ENCODE peak calls at places on chromosomes 13 and 19, in seven cellular contexts. J is body of pancreas, P is aorta, O is cardiac muscle cell, X is uterus, E is ovary, G is Panc1. F is an unnamed sample. For H3K4me1, the result is how much of the 10 kb centered on the place peaks cover.

GRCh38 chr19:46784262-46785053 is 3.9 kb downstream of the SLC1A5 start:
- DNase-seq in G (no peak), E (peak), J (peak), O (peak), X (peak), P (peak), F (peak)

GRCh38 chr19:58477130-58477529 is 978 bp downstream of the ZNF446 start:
- DNase-seq in J (no peak), O (no peak), E (no peak), X (no peak), G (no peak), P (no peak), F (no peak)

GRCh38 chr13:44136693-44137268 is 236.8 kb upstream of the SERP2 start:
- DNase-seq in O (no peak), E (no peak), G (no peak), P (no peak), J (no peak), X (no peak), F (no peak)

GRCh38 chr19:18605546-18606280 is 886 bp downstream of the CRLF1 start:
- DNase-seq in X (no peak), G (no peak), O (no peak), P (no peak), E (no peak), J (no peak), F (peak)

GRCh38 chr19:13006431-13007281 is 11.4 kb downstream of the NFIX start:
- DNase-seq in J (no peak), E (peak), P (no peak), X (peak), G (no peak), O (no peak), F (no peak)

GRCh38 chr19:46515879-46516350 is 20.2 kb upstream of the PNMA8B start:
- DNase-seq in X (no peak), O (peak), J (no peak), E (no peak), P (no peak), G (no peak), F (peak)

GRCh38 chr13:80050252-80050651 is 290.7 kb downstream of the SPRY2 start:
- DNase-seq in X (no peak), J (no peak), E (no peak), O (peak), P (no peak), G (no peak), F (no peak)

GRCh38 chr13:59790626-59791025 is 373.1 kb downstream of the DIAPH3 start:
- DNase-seq in E (no peak), J (no peak), X (no peak), G (no peak), O (peak), P (no peak), F (peak)

GRCh38 chr19:1854542-1855039 is 6.3 kb upstream of the REXO1 start:
- DNase-seq in G (no peak), X (no peak), J (no peak), E (no peak), P (no peak), O (no peak), F (no peak)

GRCh38 chr13:39918837-39919236 is 263.4 kb downstream of the COG6 start:
- DNase-seq in X (no peak), G (no peak), P (no peak), E (no peak), J (no peak), O (peak), F (no peak)

GRCh38 chr19:911197-912033 is 1.6 kb downstream of the R3HDM4 start:
- DNase-seq in O (no peak), P (peak), J (no peak), X (no peak), G (no peak), E (no peak), F (no peak)

DNA sequence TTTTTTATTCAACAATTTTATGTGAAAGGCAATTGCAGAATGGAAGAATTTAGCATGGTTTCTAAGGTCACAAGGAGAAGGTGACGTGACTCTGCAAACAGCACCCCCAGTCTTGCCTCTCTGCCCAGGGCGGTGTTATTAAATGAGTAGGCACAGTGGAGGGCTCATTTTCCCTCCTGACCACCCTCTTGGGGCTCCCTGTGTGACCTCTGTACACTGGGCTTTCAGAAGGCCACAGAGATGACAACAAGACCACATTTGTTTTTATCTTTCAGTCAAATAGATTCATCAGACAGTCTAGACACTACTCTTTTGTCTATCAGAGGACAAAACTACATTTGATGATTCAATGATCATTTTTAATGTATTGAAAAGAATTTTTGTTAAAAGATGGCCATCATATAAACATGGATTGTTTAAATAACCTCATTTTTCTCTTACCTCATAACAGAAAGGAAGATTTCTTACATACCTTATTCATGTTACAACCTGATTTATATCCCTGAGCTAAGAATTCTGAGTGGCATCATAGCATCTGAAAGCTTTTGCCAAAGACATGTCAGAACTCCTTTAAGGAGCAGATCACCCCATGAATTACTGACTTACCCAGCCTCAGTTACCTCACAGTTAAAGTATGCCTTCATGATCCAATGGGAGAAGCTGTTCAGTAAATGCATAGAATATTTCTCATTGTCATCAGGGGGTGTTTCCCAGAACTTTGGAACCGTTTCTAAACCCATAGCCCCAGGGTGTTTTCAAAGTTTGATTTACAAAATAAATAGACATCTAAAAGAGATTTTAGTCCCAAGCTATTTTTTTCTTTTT is 184.0 kb upstream of the RFC3 start:
- DNase-seq in O (peak), G (no peak), J (no peak), P (no peak), X (no peak), E (no peak), F (no peak)
- H3K4me1 ChIP-seq in O (under half), G (under half), J (under half), P (under half), X (under half), E (under half), F (under half)

GRCh38 chr13:51241720-51242119 is 19.5 kb downstream of the FAM124A start:
- DNase-seq in P (no peak), G (no peak), O (peak), E (no peak), X (peak), J (no peak), F (no peak)
- H3K4me1 ChIP-seq in P (under half), G (under half), O (under half), E (under half), X (under half), J (under half), F (under half)

DNA sequence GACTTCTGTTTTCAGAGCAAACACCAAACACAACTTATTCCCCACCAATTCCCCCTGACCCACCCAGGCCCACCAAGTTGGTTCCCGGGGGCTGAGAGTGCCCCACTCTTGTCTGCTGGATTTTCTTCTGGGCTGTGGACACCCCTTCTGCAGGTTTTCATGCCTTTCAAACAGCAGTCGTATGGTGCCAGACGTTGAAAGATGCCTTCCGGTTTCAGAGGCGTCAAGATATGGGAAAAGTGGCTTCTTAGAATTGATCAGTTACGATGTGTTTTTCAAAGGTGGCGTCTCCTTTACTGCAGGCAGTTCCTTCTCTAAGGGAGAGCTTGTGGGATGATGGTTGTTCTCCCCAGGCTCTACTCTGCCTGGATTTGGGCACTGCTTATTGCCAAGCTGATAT is 12.7 kb downstream of the CLEC11A start:
- DNase-seq in G (no peak), O (no peak), E (no peak), J (no peak), X (no peak), P (no peak), F (no peak)
- H3K4me1 ChIP-seq in G (under half), O (under half), E (under half), J (under half), X (under half), P (under half), F (under half)

GRCh38 chr19:4910594-4911273 is 1.4 kb downstream of the UHRF1 start:
- DNase-seq in E (no peak), G (no peak), O (peak), J (no peak), X (no peak), P (peak), F (peak)
- H3K4me1 ChIP-seq in E (under half), G (under half), O (under half), J (under half), X (under half), P (under half), F (under half)

GRCh38 chr19:8388612-8388958 is 1.6 kb upstream of the RAB11B start:
- DNase-seq in G (no peak), E (no peak), P (no peak), J (no peak), O (no peak), X (no peak), F (no peak)

GRCh38 chr19:8386990-8387389 is 3.2 kb upstream of the RAB11B start:
- DNase-seq in E (no peak), J (no peak), P (no peak), O (no peak), G (no peak), X (no peak), F (no peak)

GRCh38 chr19:8389891-8390616 is at the start of gene RAB11B:
- DNase-seq in O (peak), P (peak), G (peak), X (peak), J (peak), E (peak), F (peak)

GRCh38 chr19:8390617-8390981 is 439 bp downstream of the RAB11B start:
- DNase-seq in J (peak), G (no peak), P (peak), E (peak), O (peak), X (peak), F (peak)

DNA sequence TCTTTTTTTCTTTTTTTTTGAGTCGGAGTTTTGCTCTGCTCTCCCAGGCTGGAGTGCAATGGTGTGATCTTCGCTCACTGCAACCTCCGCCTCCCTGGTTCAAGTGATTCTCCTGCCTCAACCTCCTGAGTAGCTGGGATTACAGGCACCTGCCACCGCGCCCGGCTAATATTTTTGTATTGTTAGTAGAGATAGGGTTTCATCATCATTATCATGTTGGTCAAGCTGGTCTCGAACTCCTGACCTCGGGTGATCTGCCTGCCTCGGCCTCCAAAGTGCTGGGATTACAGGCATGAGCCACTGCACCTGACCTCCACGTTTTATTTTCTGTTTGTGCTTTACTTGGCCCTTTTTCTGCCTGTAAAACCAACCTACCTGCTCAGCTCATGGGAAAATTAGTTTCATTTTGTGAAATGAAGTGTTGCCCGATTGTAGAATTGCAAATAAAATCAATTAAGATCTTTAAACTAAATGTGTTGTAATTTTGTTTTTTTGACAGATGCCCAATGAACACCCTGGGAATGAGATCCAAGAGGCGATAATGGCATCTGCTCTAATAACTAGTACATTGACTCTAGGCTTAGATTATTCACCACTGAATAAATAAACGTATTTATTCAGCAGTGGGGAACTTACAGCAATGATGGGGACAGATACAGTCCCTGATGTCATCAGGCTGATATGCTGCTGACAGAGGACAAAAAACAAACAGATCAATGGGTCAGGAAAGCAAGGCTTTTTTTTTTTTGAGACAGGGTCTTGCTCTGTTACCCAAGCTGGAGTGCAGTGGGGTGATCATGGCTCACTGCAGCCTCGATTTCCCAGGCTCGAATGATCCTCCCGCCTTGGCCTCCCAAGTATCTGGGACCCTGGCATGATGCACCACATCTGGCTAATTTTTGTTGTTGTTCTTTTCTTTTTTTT is 2.2 kb upstream of the RAB11B start:
- DNase-seq in G (no peak), X (no peak), P (no peak), J (peak), O (no peak), E (no peak), F (no peak)
- H3K4me1 ChIP-seq in G (under half), X (under half), P (under half), J (half or more), O (under half), E (under half), F (under half)

GRCh38 chr19:14434157-14434501 is 1.0 kb downstream of the PKN1 start:
- DNase-seq in G (no peak), J (peak), O (no peak), P (no peak), X (no peak), E (no peak), F (no peak)
- H3K4me1 ChIP-seq in G (under half), J (under half), O (under half), P (under half), X (under half), E (under half), F (under half)

GRCh38 chr13:100535401-100536135 is 53.0 kb downstream of the GGACT start:
- DNase-seq in X (no peak), O (peak), E (no peak), J (no peak), G (no peak), P (no peak), F (no peak)
- H3K4me1 ChIP-seq in X (under half), O (under half), E (under half), J (half or more), G (under half), P (under half), F (under half)

DNA sequence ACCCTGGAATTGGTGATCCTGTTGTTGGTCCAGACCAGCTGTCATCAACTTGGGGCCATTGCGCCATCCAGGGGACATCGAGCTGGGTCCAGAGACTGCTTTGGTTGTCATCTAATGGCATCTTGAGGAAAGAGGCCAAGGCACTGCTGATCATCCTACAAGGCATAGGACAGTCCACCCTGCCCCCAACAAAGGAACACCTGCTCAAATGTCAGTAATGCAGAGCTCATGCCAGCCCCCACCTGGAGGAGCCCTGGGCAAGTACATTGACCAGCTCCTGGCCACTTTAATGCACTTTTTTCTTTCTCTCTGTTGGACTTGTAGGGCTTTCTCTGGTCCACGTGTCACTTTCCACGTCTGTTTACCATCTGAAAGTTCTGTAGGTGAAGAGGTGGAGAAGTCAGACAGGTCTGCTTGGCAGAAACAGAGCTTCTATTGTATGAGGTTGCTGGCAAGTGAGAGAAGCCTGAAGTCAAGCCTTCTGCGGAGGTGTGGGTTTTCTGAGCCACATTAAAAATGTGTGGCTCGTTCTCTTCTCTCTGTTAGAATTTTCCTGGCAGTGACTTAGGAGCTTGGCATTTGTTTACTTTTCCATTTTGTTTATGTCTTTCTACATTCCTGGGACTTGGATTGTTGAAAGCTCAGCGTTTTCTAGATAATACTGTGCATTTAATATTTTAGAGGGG is 124.0 kb upstream of the RNF113B start:
- DNase-seq in O (peak), G (peak), X (no peak), J (peak), E (no peak), P (no peak), F (no peak)
- H3K4me1 ChIP-seq in O (under half), G (under half), X (under half), J (under half), E (under half), P (under half), F (under half)

GRCh38 chr13:111532111-111532510 is 211.7 kb downstream of the TEX29 start:
- DNase-seq in J (no peak), E (no peak), G (no peak), X (no peak), P (no peak), O (no peak), F (no peak)

GRCh38 chr13:111530137-111530536 is 209.7 kb downstream of the TEX29 start:
- DNase-seq in O (no peak), E (no peak), G (no peak), X (no peak), P (no peak), J (no peak), F (no peak)

GRCh38 chr13:111533900-111534645 is 213.6 kb downstream of the TEX29 start:
- DNase-seq in O (no peak), G (no peak), E (no peak), J (no peak), P (no peak), X (no peak), F (no peak)

GRCh38 chr13:111528513-111528912 is 208.1 kb downstream of the TEX29 start:
- DNase-seq in X (no peak), J (no peak), P (no peak), G (no peak), E (no peak), O (no peak), F (no peak)

DNA sequence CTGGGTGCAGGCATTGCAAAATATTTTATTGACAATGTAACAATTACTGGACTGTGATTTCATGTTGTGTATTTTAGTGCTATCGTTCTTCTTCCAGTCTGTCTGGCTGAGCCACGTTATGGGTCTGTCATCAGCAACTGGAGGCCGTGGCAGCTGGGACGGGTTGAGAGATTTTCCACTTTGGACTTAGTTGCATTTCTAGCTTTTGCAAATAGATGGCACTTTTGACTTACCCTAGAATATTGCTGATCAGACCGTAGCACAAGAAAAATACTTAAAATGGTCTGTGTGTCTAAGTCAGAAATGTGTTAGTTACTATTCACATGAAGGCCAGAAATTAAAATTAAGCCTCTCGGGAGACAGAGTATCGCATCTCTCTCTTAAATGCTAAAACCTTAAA is 211.1 kb downstream of the TEX29 start:
- DNase-seq in J (peak), X (no peak), G (no peak), O (peak), P (no peak), E (no peak), F (peak)
- H3K4me1 ChIP-seq in J (under half), X (under half), G (under half), O (under half), P (under half), E (under half), F (under half)

GRCh38 chr19:52197964-52198363 is 8.1 kb downstream of the PPP2R1A start:
- DNase-seq in P (no peak), O (no peak), J (no peak), E (no peak), G (no peak), X (no peak), F (no peak)

GRCh38 chr19:52198678-52199077 is 8.8 kb downstream of the PPP2R1A start:
- DNase-seq in E (no peak), J (no peak), P (no peak), G (no peak), O (no peak), X (no peak), F (no peak)

GRCh38 chr19:52196256-52196967 is 6.6 kb downstream of the PPP2R1A start:
- DNase-seq in X (no peak), P (no peak), E (no peak), O (no peak), J (no peak), G (no peak), F (no peak)

GRCh38 chr19:52200044-52200443 is 10.2 kb downstream of the PPP2R1A start:
- DNase-seq in P (peak), O (peak), X (peak), G (no peak), E (peak), J (no peak), F (no peak)
- H3K4me1 ChIP-seq in P (under half), O (under half), X (under half), G (under half), E (under half), J (under half), F (under half)